ENCODE peak calls at places on chromosomes 11 and 22, in ten cellular contexts. V is GM23338, T is right lobe of liver, K is NT2/D1, U is GM23248, O is A549, C is uterus, P is spleen, Q is transverse colon, S is colonic mucosa. I is an unnamed sample. For H3K4me1, the result is how much of the 10 kb centered on the place peaks cover.

GRCh38 chr11:86674965-86675364 is 2.5 kb upstream of the ME3 start:
- DNase-seq in V (no peak), T (no peak), K (no peak), U (no peak), O (no peak), C (no peak), P (no peak), Q (no peak), S (no peak), I (no peak)

GRCh38 chr11:43735931-43736330 is 55.4 kb downstream of the HSD17B12 start:
- DNase-seq in V (peak), T (no peak), K (no peak), U (peak), O (no peak), C (no peak), P (no peak), Q (no peak), S (no peak), I (no peak)

GRCh38 chr11:22808559-22809197 is 20.9 kb downstream of the SVIP start:
- DNase-seq in V (no peak), T (no peak), K (no peak), U (no peak), O (no peak), C (no peak), P (no peak), Q (no peak), S (no peak), I (no peak)

GRCh38 chr22:38751422-38752346 is 4.1 kb downstream of the SUN2 start:
- DNase-seq in V (no peak), T (no peak), K (no peak), U (no peak), O (no peak), C (no peak), P (peak), Q (peak), S (peak), I (no peak)

GRCh38 chr11:26976389-26976788 is 17.5 kb upstream of the FIBIN start:
- DNase-seq in V (no peak), T (no peak), K (no peak), U (peak), O (no peak), C (no peak), P (no peak), Q (no peak), S (no peak), I (no peak)

GRCh38 chr11:107457205-107457557 is 444 bp downstream of the CWF19L2 start:
- DNase-seq in V (peak), T (no peak), K (no peak), U (peak), O (no peak), C (no peak), P (no peak), Q (no peak), S (no peak), I (no peak)

GRCh38 chr11:2093575-2094353 is 45.4 kb downstream of the IGF2 start:
- DNase-seq in V (no peak), T (peak), K (no peak), U (peak), O (no peak), C (no peak), P (peak), Q (no peak), S (no peak), I (no peak)

GRCh38 chr11:123235117-123235686 is 40.2 kb upstream of the CLMP start:
- DNase-seq in V (peak), T (peak), K (no peak), U (peak), O (peak), C (peak), P (peak), Q (peak), S (peak), I (peak)

GRCh38 chr11:85809881-85810280 is 1.1 kb downstream of the SYTL2 start:
- DNase-seq in V (peak), T (no peak), K (peak), U (no peak), O (peak), C (peak), P (no peak), Q (peak), S (peak), I (no peak)

GRCh38 chr11:105862736-105863367 is 159.2 kb downstream of the MSANTD4 start:
- DNase-seq in V (peak), T (no peak), K (peak), U (peak), O (peak), C (no peak), P (no peak), Q (no peak), S (no peak), I (no peak)

GRCh38 chr11:65503923-65504670 is 5.3 kb downstream of the MALAT1 start:
- DNase-seq in V (no peak), T (no peak), K (no peak), U (peak), O (peak), C (no peak), P (no peak), Q (no peak), S (no peak), I (no peak)

GRCh38 chr11:44633641-44634040 is 68.2 kb downstream of the CD82 start:
- DNase-seq in V (no peak), T (no peak), K (no peak), U (no peak), O (peak), C (no peak), P (peak), Q (no peak), S (no peak), I (no peak)

GRCh38 chr22:38879102-38879729 is 7.2 kb upstream of the CBX6 start:
- DNase-seq in V (no peak), T (no peak), K (no peak), U (peak), O (no peak), C (no peak), P (no peak), Q (no peak), S (no peak), I (no peak)

GRCh38 chr11:69721061-69721460 is 17.2 kb upstream of the FGF19 start:
- DNase-seq in V (no peak), T (no peak), K (no peak), U (no peak), O (no peak), C (no peak), P (no peak), Q (no peak), S (no peak), I (no peak)

GRCh38 chr11:12119502-12119901 is 9.1 kb downstream of the MICAL2 start:
- DNase-seq in V (no peak), T (no peak), K (no peak), U (no peak), O (no peak), C (no peak), P (no peak), Q (no peak), S (peak), I (no peak)
- H3K4me1 ChIP-seq in V (under half), T (under half), K (under half), U (under half), O (half or more), C (under half), P (under half), Q (half or more), S (under half), I (under half)

DNA sequence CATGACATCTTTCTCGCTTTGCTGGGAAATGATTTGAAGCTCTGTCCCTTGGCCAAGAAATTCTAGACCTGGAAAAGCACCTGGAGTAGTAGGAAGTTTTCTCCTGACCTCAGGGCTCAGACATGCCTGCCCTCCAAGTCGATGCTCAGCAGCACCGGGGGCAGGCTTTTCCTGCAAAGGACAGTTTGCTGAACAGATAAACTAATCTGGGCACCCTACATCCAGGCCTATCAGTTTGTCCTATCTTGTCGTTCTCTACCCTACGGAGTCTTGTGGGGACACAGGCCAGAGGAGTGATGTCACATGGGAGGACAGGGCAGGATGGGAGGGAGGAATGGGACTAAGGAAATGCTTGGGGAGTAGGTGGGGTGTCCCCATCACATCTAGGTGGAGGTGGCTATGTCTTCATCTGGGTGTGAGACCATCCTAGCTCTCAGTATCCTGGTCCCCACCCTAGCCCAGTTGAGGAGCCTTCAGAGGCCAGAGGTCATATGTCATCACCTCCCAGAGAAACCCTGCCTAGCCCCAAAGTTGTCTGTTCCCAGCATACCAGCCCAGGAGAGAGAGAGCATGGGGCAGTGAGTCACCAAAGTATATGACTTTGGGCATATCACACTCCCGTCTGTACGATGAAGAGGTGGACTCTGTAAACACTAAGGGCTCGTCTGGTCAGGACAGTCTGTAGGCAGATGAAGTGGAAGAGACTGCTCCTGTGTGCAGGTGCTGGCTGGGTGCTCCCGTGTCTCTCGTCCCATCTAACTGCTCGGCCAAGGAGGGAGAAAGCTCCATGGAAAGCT is 18.1 kb upstream of the FCHSD2 start:
- DNase-seq in V (no peak), T (no peak), K (no peak), U (no peak), O (no peak), C (peak), P (peak), Q (no peak), S (no peak), I (no peak)
- H3K4me1 ChIP-seq in V (under half), T (under half), K (under half), U (under half), O (under half), C (under half), P (half or more), Q (under half), S (under half), I (under half)

GRCh38 chr11:57776577-57776976 is 15.0 kb downstream of the CTNND1 start:
- DNase-seq in V (no peak), T (no peak), K (no peak), U (no peak), O (no peak), C (no peak), P (no peak), Q (no peak), S (no peak), I (no peak)
- H3K4me1 ChIP-seq in V (half or more), T (under half), K (under half), U (half or more), O (half or more), C (under half), P (half or more), Q (half or more), S (under half), I (half or more)

GRCh38 chr22:36162127-36163034 is 1.8 kb upstream of the APOL3 start:
- DNase-seq in V (no peak), T (no peak), K (no peak), U (no peak), O (no peak), C (no peak), P (no peak), Q (no peak), S (no peak), I (no peak)
- H3K4me1 ChIP-seq in V (under half), T (under half), K (under half), U (under half), O (under half), C (under half), P (half or more), Q (half or more), S (under half), I (under half)

GRCh38 chr11:128518493-128519207 is 68.7 kb downstream of the ETS1 start:
- DNase-seq in V (no peak), T (no peak), K (no peak), U (peak), O (no peak), C (no peak), P (no peak), Q (no peak), S (no peak), I (no peak)

GRCh38 chr11:128516467-128516778 is 70.9 kb downstream of the ETS1 start:
- DNase-seq in V (no peak), T (no peak), K (no peak), U (no peak), O (no peak), C (no peak), P (no peak), Q (no peak), S (no peak), I (no peak)

GRCh38 chr11:128515766-128516466 is 71.4 kb downstream of the ETS1 start:
- DNase-seq in V (no peak), T (no peak), K (no peak), U (no peak), O (no peak), C (no peak), P (no peak), Q (no peak), S (no peak), I (no peak)

GRCh38 chr11:128517457-128518230 is 69.7 kb downstream of the ETS1 start:
- DNase-seq in V (no peak), T (no peak), K (no peak), U (peak), O (no peak), C (no peak), P (no peak), Q (no peak), S (no peak), I (no peak)

GRCh38 chr11:128516886-128517285 is 70.5 kb downstream of the ETS1 start:
- DNase-seq in V (no peak), T (no peak), K (no peak), U (no peak), O (no peak), C (no peak), P (no peak), Q (no peak), S (no peak), I (no peak)
- H3K4me1 ChIP-seq in V (half or more), T (under half), K (under half), U (under half), O (half or more), C (under half), P (half or more), Q (half or more), S (under half), I (under half)